ENCODE peak calls at places on chromosomes 1 and 21, in eight cellular contexts. One of them, this sample, is unnamed.
A peak's percentile ranks its signal among the peaks of the same experiment; 100 is the strongest.

GRCh38 chr1:51960262-51960661 is 30.2 kb downstream of the RAB3B start:
- DNase-seq in astrocyte of the spinal cord: no peak
- DNase-seq in A549: no peak
- DNase-seq in testis: no peak
- DNase-seq in suprapubic skin: no peak
- DNase-seq in activated B cell treated with CpG ODN at 0.5 μM for 24 hours: no peak
- DNase-seq in neural crest cell: no peak
- DNase-seq in brain microvascular endothelial cell: no peak
- DNase-seq in this sample: no peak

GRCh38 chr21:34510148-34511142 is 1.6 kb downstream of the KCNE1 start:
- DNase-seq in astrocyte of the spinal cord: peak; percentile 75
- DNase-seq in A549: peak; percentile 13
- DNase-seq in testis: peak; percentile 81
- DNase-seq in suprapubic skin: no peak
- DNase-seq in activated B cell treated with CpG ODN at 0.5 μM for 24 hours: no peak
- DNase-seq in neural crest cell: peak; percentile 48
- DNase-seq in brain microvascular endothelial cell: peak; percentile 64
- DNase-seq in this sample: no peak

GRCh38 chr1:23793018-23793781 is 2.3 kb downstream of the LYPLA2 start:
- DNase-seq in astrocyte of the spinal cord: peak; percentile 72
- DNase-seq in A549: no peak
- DNase-seq in testis: no peak
- DNase-seq in suprapubic skin: no peak
- DNase-seq in activated B cell treated with CpG ODN at 0.5 μM for 24 hours: no peak
- DNase-seq in neural crest cell: no peak
- DNase-seq in brain microvascular endothelial cell: no peak
- DNase-seq in this sample: no peak

GRCh38 chr1:202113690-202114300 is 8.9 kb upstream of the GPR37L1 start:
- DNase-seq in astrocyte of the spinal cord: no peak
- DNase-seq in A549: no peak
- DNase-seq in testis: no peak
- DNase-seq in suprapubic skin: no peak
- DNase-seq in activated B cell treated with CpG ODN at 0.5 μM for 24 hours: no peak
- DNase-seq in neural crest cell: no peak
- DNase-seq in brain microvascular endothelial cell: no peak
- DNase-seq in this sample: no peak

GRCh38 chr1:170162385-170163226 is 16.8 kb downstream of the NTMT2 start:
- DNase-seq in astrocyte of the spinal cord: peak; percentile 93
- DNase-seq in A549: no peak
- DNase-seq in testis: peak; percentile 49
- DNase-seq in suprapubic skin: no peak
- DNase-seq in activated B cell treated with CpG ODN at 0.5 μM for 24 hours: no peak
- DNase-seq in neural crest cell: no peak
- DNase-seq in brain microvascular endothelial cell: peak; percentile 94
- DNase-seq in this sample: no peak

GRCh38 chr1:209249785-209250441 is 333.6 kb upstream of the CAMK1G start:
- DNase-seq in astrocyte of the spinal cord: no peak
- DNase-seq in A549: no peak
- DNase-seq in testis: no peak
- DNase-seq in suprapubic skin: no peak
- DNase-seq in activated B cell treated with CpG ODN at 0.5 μM for 24 hours: no peak
- DNase-seq in neural crest cell: no peak
- DNase-seq in brain microvascular endothelial cell: no peak
- DNase-seq in this sample: no peak

GRCh38 chr21:35469446-35469845 is 420.3 kb upstream of the RUNX1 start:
- DNase-seq in astrocyte of the spinal cord: peak; percentile 19
- DNase-seq in A549: no peak
- DNase-seq in testis: no peak
- DNase-seq in suprapubic skin: no peak
- DNase-seq in activated B cell treated with CpG ODN at 0.5 μM for 24 hours: no peak
- DNase-seq in neural crest cell: no peak
- DNase-seq in brain microvascular endothelial cell: no peak
- DNase-seq in this sample: no peak

GRCh38 chr1:40315795-40316594 is 1.1 kb downstream of the COL9A2 start:
- DNase-seq in astrocyte of the spinal cord: no peak
- DNase-seq in A549: no peak
- DNase-seq in testis: no peak
- DNase-seq in suprapubic skin: peak; percentile 72
- DNase-seq in activated B cell treated with CpG ODN at 0.5 μM for 24 hours: peak; percentile 46
- DNase-seq in neural crest cell: peak; percentile 25
- DNase-seq in brain microvascular endothelial cell: no peak
- DNase-seq in this sample: no peak

DNA sequence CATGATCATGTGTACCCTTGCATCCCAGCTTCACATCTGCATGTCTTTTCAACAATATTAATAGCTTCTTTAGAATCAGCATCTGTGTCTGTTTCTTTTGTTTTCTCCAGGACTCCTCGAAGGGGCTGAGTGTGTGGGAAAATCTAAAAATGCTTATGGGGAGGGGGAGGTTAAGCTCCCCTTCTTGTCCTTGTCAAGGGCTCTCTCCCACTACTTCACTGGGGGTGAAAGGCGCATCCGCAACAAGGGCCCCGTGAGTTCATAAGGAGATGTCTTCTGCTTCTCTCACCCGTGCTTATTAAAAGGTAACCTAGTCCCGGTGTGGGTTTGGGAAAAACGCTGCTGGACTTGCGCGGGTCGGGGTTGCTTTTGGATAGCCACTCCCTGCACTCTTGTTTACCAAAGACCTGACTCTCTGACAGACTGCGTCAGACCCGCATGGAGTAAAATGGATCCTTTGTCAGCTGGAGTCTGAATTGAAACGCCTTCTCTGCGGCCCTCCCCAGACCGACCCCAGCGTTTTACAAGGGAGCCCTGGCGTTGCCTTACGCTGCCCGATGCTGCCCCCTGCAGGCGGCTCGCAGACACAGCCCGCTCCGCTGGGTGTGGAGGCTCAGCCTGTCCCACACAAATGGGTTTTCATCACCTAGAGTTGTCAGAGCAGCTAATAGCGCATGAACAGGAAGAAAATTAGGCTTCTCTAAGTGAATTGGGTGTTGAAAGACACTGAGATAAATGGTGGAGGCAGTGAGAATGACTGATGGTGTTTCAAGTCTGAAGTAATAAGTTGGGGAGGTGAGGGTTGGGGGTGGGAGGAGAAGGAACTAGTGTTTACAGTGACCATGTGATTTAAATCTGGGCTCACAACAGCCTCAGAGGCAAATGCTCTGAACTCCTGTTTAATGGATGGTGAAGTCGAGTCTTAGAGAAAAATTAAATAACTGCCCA is 53.9 kb downstream of the IER5 start:
- DNase-seq in astrocyte of the spinal cord: peak; percentile 86
- DNase-seq in A549: peak; percentile 81
- DNase-seq in testis: peak; percentile 89
- DNase-seq in suprapubic skin: peak; percentile 92
- DNase-seq in activated B cell treated with CpG ODN at 0.5 μM for 24 hours: peak; percentile 86
- DNase-seq in neural crest cell: peak; percentile 96
- DNase-seq in brain microvascular endothelial cell: peak; percentile 76
- DNase-seq in this sample: peak; percentile 92
- TF ChIP-seq CTCF in astrocyte of the spinal cord: peak; percentile 94
- TF ChIP-seq CTCF in A549: peak; percentile 96
- TF ChIP-seq CTCF in testis: peak; percentile 96
- TF ChIP-seq CTCF in suprapubic skin: peak; percentile 95
- TF ChIP-seq CTCF in activated B cell treated with CpG ODN at 0.5 μM for 24 hours: peak; percentile 79
- TF ChIP-seq CTCF in neural crest cell: peak; percentile 100
- TF ChIP-seq CTCF in brain microvascular endothelial cell: peak; percentile 97
- TF ChIP-seq CTCF in this sample: no peak

GRCh38 chr1:205440121-205440475 is 15.7 kb downstream of the BLACAT1 start:
- DNase-seq in astrocyte of the spinal cord: no peak
- DNase-seq in A549: no peak
- DNase-seq in testis: no peak
- DNase-seq in suprapubic skin: no peak
- DNase-seq in activated B cell treated with CpG ODN at 0.5 μM for 24 hours: no peak
- DNase-seq in neural crest cell: no peak
- DNase-seq in brain microvascular endothelial cell: no peak
- DNase-seq in this sample: no peak

GRCh38 chr1:205436776-205437485 is 15.1 kb upstream of the LEMD1 start:
- DNase-seq in astrocyte of the spinal cord: no peak
- DNase-seq in A549: no peak
- DNase-seq in testis: no peak
- DNase-seq in suprapubic skin: no peak
- DNase-seq in activated B cell treated with CpG ODN at 0.5 μM for 24 hours: no peak
- DNase-seq in neural crest cell: no peak
- DNase-seq in brain microvascular endothelial cell: no peak
- DNase-seq in this sample: no peak

GRCh38 chr1:205440476-205441317 is 15.1 kb downstream of the BLACAT1 start:
- DNase-seq in astrocyte of the spinal cord: peak; percentile 26
- DNase-seq in A549: no peak
- DNase-seq in testis: peak; percentile 93
- DNase-seq in suprapubic skin: no peak
- DNase-seq in activated B cell treated with CpG ODN at 0.5 μM for 24 hours: peak; percentile 41
- DNase-seq in neural crest cell: no peak
- DNase-seq in brain microvascular endothelial cell: peak; percentile 17
- DNase-seq in this sample: no peak

GRCh38 chr1:205437570-205437969 is 15.7 kb upstream of the LEMD1 start:
- DNase-seq in astrocyte of the spinal cord: no peak
- DNase-seq in A549: no peak
- DNase-seq in testis: no peak
- DNase-seq in suprapubic skin: no peak
- DNase-seq in activated B cell treated with CpG ODN at 0.5 μM for 24 hours: no peak
- DNase-seq in neural crest cell: no peak
- DNase-seq in brain microvascular endothelial cell: no peak
- DNase-seq in this sample: no peak

DNA sequence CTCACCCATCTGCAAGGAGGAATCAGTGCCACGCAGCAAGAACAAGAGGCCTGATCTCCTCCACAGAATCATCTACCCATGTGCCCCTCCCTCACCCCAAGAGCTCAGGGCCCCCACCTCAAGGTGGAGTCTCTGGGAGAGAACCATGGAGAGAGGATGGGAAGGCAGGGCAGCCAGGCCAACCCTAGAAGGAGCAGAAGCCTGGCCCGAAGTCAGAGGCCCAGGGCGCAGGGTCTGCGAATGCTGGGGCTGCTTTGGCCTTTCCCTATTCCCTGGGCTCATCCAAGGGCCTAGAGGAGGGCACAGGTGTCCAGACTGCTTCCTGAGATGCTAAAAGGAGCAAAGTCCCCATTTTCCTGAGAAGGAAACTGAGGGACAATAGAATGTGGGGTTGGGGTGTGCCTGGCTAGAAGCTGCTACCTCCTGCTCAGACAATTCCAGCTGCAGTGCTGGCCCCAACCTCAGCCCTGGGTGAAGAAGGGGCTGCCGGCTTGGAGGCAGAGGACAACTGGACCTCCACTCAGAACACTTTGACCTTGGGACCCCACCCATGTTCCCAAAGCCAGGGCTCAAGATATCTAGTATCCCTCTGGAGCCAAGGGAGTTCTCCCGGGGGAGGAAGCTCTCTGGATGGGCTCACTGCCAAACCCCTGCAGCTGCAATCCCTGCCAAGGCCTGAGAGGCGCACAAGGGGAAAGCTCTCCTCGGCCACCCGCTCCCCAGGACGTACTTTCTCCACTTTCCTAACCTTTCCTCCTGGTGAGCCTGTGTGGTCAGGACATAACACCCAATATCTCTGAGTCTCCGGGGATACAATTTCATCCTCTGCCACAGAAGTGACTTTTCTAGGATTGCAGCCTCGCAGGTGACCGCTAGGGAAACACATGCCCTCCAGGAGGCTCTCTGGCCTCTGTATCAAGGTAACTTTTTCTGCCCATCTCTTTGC is 16.6 kb upstream of the LEMD1 start:
- DNase-seq in astrocyte of the spinal cord: peak; percentile 57
- DNase-seq in A549: peak; percentile 83
- DNase-seq in testis: peak; percentile 91
- DNase-seq in suprapubic skin: no peak
- DNase-seq in activated B cell treated with CpG ODN at 0.5 μM for 24 hours: no peak
- DNase-seq in neural crest cell: no peak
- DNase-seq in brain microvascular endothelial cell: peak; percentile 72
- DNase-seq in this sample: no peak
- TF ChIP-seq CTCF in astrocyte of the spinal cord: peak; percentile 73
- TF ChIP-seq CTCF in A549: peak; percentile 22
- TF ChIP-seq CTCF in testis: peak; percentile 75
- TF ChIP-seq CTCF in suprapubic skin: peak; percentile 9
- TF ChIP-seq CTCF in activated B cell treated with CpG ODN at 0.5 μM for 24 hours: no peak
- TF ChIP-seq CTCF in neural crest cell: peak; percentile 42
- TF ChIP-seq CTCF in brain microvascular endothelial cell: peak; percentile 80
- TF ChIP-seq CTCF in this sample: no peak

GRCh38 chr1:224509881-224510280 is 75.3 kb upstream of the WDR26 start:
- DNase-seq in astrocyte of the spinal cord: no peak
- DNase-seq in A549: no peak
- DNase-seq in testis: no peak
- DNase-seq in suprapubic skin: no peak
- DNase-seq in activated B cell treated with CpG ODN at 0.5 μM for 24 hours: no peak
- DNase-seq in neural crest cell: no peak
- DNase-seq in brain microvascular endothelial cell: no peak
- DNase-seq in this sample: no peak

GRCh38 chr1:224505454-224506093 is 71.0 kb upstream of the WDR26 start:
- DNase-seq in astrocyte of the spinal cord: no peak
- DNase-seq in A549: no peak
- DNase-seq in testis: no peak
- DNase-seq in suprapubic skin: no peak
- DNase-seq in activated B cell treated with CpG ODN at 0.5 μM for 24 hours: no peak
- DNase-seq in neural crest cell: no peak
- DNase-seq in brain microvascular endothelial cell: no peak
- DNase-seq in this sample: no peak

GRCh38 chr1:224510880-224511645 is 76.5 kb upstream of the WDR26 start:
- DNase-seq in astrocyte of the spinal cord: peak; percentile 70
- DNase-seq in A549: no peak
- DNase-seq in testis: no peak
- DNase-seq in suprapubic skin: no peak
- DNase-seq in activated B cell treated with CpG ODN at 0.5 μM for 24 hours: no peak
- DNase-seq in neural crest cell: no peak
- DNase-seq in brain microvascular endothelial cell: no peak
- DNase-seq in this sample: no peak

GRCh38 chr1:224506141-224506814 is 71.7 kb upstream of the WDR26 start:
- DNase-seq in astrocyte of the spinal cord: no peak
- DNase-seq in A549: no peak
- DNase-seq in testis: no peak
- DNase-seq in suprapubic skin: no peak
- DNase-seq in activated B cell treated with CpG ODN at 0.5 μM for 24 hours: no peak
- DNase-seq in neural crest cell: no peak
- DNase-seq in brain microvascular endothelial cell: no peak
- DNase-seq in this sample: no peak

DNA sequence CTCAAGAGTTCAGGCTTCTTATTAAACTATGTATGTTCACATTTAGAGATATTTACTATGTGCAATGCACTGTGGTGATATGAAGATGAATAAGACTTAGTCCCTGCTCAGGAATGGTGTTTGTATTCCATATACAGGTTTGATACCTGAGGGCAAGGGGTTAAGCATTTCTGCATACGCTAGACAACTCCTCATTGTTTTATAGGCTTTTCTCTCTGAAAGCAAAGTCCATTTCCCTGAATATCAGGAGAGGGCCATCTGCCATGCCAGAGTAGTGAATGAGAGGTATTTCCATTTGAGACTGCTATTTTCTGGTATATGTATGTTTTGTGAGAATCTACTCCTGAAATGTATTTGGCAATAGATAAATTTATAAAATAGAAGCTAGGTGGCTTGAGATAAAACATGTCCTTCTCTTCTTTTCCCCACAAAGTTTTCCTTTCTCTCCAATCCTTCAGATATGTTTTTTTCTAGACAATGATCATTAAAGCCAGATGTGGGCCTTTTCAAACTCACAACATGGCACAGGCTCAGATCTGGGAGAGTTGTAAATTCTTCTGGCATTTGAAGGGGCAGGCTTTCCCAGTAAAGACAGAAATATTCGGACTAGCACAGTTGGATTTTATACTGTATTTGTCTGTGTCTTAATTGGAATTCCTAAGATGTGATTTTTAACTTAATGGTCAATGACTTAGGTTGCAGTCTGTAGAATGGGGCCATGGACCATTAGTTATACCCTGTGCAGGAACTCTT is 73.3 kb upstream of the WDR26 start:
- DNase-seq in astrocyte of the spinal cord: no peak
- DNase-seq in A549: no peak
- DNase-seq in testis: no peak
- DNase-seq in suprapubic skin: no peak
- DNase-seq in activated B cell treated with CpG ODN at 0.5 μM for 24 hours: no peak
- DNase-seq in neural crest cell: no peak
- DNase-seq in brain microvascular endothelial cell: no peak
- DNase-seq in this sample: no peak
- TF ChIP-seq CTCF in astrocyte of the spinal cord: no peak
- TF ChIP-seq CTCF in A549: no peak
- TF ChIP-seq CTCF in testis: no peak
- TF ChIP-seq CTCF in suprapubic skin: no peak
- TF ChIP-seq CTCF in activated B cell treated with CpG ODN at 0.5 μM for 24 hours: no peak
- TF ChIP-seq CTCF in neural crest cell: no peak
- TF ChIP-seq CTCF in brain microvascular endothelial cell: no peak
- TF ChIP-seq CTCF in this sample: no peak

GRCh38 chr1:145855426-145855948 is 3.4 kb downstream of the PIAS3 start:
- DNase-seq in astrocyte of the spinal cord: no peak
- DNase-seq in A549: no peak
- DNase-seq in testis: no peak
- DNase-seq in suprapubic skin: no peak
- DNase-seq in activated B cell treated with CpG ODN at 0.5 μM for 24 hours: no peak
- DNase-seq in neural crest cell: no peak
- DNase-seq in brain microvascular endothelial cell: no peak
- DNase-seq in this sample: no peak
- TF ChIP-seq CTCF in astrocyte of the spinal cord: no peak
- TF ChIP-seq CTCF in A549: peak; percentile 40
- TF ChIP-seq CTCF in testis: no peak
- TF ChIP-seq CTCF in suprapubic skin: no peak
- TF ChIP-seq CTCF in activated B cell treated with CpG ODN at 0.5 μM for 24 hours: no peak
- TF ChIP-seq CTCF in neural crest cell: no peak
- TF ChIP-seq CTCF in brain microvascular endothelial cell: peak; percentile 22
- TF ChIP-seq CTCF in this sample: no peak